ENCODE peak calls at places on chromosomes 5 and 9, in ten cellular contexts. One of them, this sample, is unnamed.

GRCh38 chr5:57221049-57221568 is 47.2 kb downstream of the GPBP1 start:
- DNase-seq in psoas muscle: no peak
- DNase-seq in brain microvascular endothelial cell: peak; percentile 34
- DNase-seq in upper lobe of left lung: no peak
- DNase-seq in Peyer's patch: no peak
- DNase-seq in tibial artery: no peak
- DNase-seq in transverse colon: no peak
- DNase-seq in hepatocyte: peak; percentile 69
- DNase-seq in thoracic aorta: no peak
- DNase-seq in CD8-positive, alpha-beta T cell: peak; percentile 51
- DNase-seq in this sample: no peak

GRCh38 chr5:97550164-97550563 is 367.1 kb upstream of the RIOK2 start:
- DNase-seq in psoas muscle: no peak
- DNase-seq in brain microvascular endothelial cell: peak; percentile 52
- DNase-seq in upper lobe of left lung: no peak
- DNase-seq in Peyer's patch: no peak
- DNase-seq in tibial artery: no peak
- DNase-seq in transverse colon: no peak
- DNase-seq in hepatocyte: no peak
- DNase-seq in thoracic aorta: no peak
- DNase-seq in CD8-positive, alpha-beta T cell: no peak
- DNase-seq in this sample: no peak

GRCh38 chr9:110994771-110995241 is 43.5 kb downstream of the LPAR1 start:
- DNase-seq in psoas muscle: no peak
- DNase-seq in brain microvascular endothelial cell: no peak
- DNase-seq in upper lobe of left lung: no peak
- DNase-seq in Peyer's patch: no peak
- DNase-seq in tibial artery: no peak
- DNase-seq in transverse colon: no peak
- DNase-seq in hepatocyte: no peak
- DNase-seq in thoracic aorta: no peak
- DNase-seq in CD8-positive, alpha-beta T cell: no peak
- DNase-seq in this sample: no peak

GRCh38 chr5:125410501-125411162 is 664.2 kb upstream of the ZNF608 start:
- DNase-seq in psoas muscle: no peak
- DNase-seq in brain microvascular endothelial cell: peak; percentile 10
- DNase-seq in upper lobe of left lung: no peak
- DNase-seq in Peyer's patch: no peak
- DNase-seq in tibial artery: no peak
- DNase-seq in transverse colon: no peak
- DNase-seq in hepatocyte: peak; percentile 7
- DNase-seq in thoracic aorta: no peak
- DNase-seq in CD8-positive, alpha-beta T cell: no peak
- DNase-seq in this sample: no peak

GRCh38 chr5:135251099-135251498 is 147.9 kb downstream of the MACROH2A1 start:
- DNase-seq in psoas muscle: no peak
- DNase-seq in brain microvascular endothelial cell: no peak
- DNase-seq in upper lobe of left lung: no peak
- DNase-seq in Peyer's patch: no peak
- DNase-seq in tibial artery: no peak
- DNase-seq in transverse colon: no peak
- DNase-seq in hepatocyte: no peak
- DNase-seq in thoracic aorta: no peak
- DNase-seq in CD8-positive, alpha-beta T cell: no peak
- DNase-seq in this sample: peak; percentile 40

GRCh38 chr5:151886741-151887261 is 37.9 kb downstream of the GLRA1 start:
- DNase-seq in psoas muscle: no peak
- DNase-seq in brain microvascular endothelial cell: no peak
- DNase-seq in upper lobe of left lung: no peak
- DNase-seq in Peyer's patch: no peak
- DNase-seq in tibial artery: no peak
- DNase-seq in transverse colon: no peak
- DNase-seq in hepatocyte: no peak
- DNase-seq in thoracic aorta: no peak
- DNase-seq in CD8-positive, alpha-beta T cell: no peak
- DNase-seq in this sample: no peak

GRCh38 chr5:116605310-116606070 is 30.9 kb upstream of the SEMA6A start:
- DNase-seq in psoas muscle: no peak
- DNase-seq in brain microvascular endothelial cell: no peak
- DNase-seq in upper lobe of left lung: no peak
- DNase-seq in Peyer's patch: no peak
- DNase-seq in tibial artery: no peak
- DNase-seq in transverse colon: no peak
- DNase-seq in hepatocyte: no peak
- DNase-seq in thoracic aorta: no peak
- DNase-seq in CD8-positive, alpha-beta T cell: no peak
- DNase-seq in this sample: no peak

GRCh38 chr9:6218099-6218502 is 2.5 kb downstream of the IL33 start:
- DNase-seq in psoas muscle: no peak
- DNase-seq in brain microvascular endothelial cell: no peak
- DNase-seq in upper lobe of left lung: no peak
- DNase-seq in Peyer's patch: no peak
- DNase-seq in tibial artery: no peak
- DNase-seq in transverse colon: no peak
- DNase-seq in hepatocyte: no peak
- DNase-seq in thoracic aorta: no peak
- DNase-seq in CD8-positive, alpha-beta T cell: no peak
- DNase-seq in this sample: no peak

GRCh38 chr5:138981606-138982005 is 106.5 kb upstream of the LRRTM2 start:
- DNase-seq in psoas muscle: no peak
- DNase-seq in brain microvascular endothelial cell: no peak
- DNase-seq in upper lobe of left lung: no peak
- DNase-seq in Peyer's patch: no peak
- DNase-seq in tibial artery: no peak
- DNase-seq in transverse colon: no peak
- DNase-seq in hepatocyte: no peak
- DNase-seq in thoracic aorta: no peak
- DNase-seq in CD8-positive, alpha-beta T cell: no peak
- DNase-seq in this sample: no peak

GRCh38 chr5:30100148-30100547 is 1093.3 kb upstream of the CDH6 start:
- DNase-seq in psoas muscle: no peak
- DNase-seq in brain microvascular endothelial cell: no peak
- DNase-seq in upper lobe of left lung: no peak
- DNase-seq in Peyer's patch: no peak
- DNase-seq in tibial artery: no peak
- DNase-seq in transverse colon: no peak
- DNase-seq in hepatocyte: no peak
- DNase-seq in thoracic aorta: no peak
- DNase-seq in CD8-positive, alpha-beta T cell: no peak
- DNase-seq in this sample: no peak

GRCh38 chr5:33994845-33995244 is 10.4 kb upstream of the SLC45A2 start:
- DNase-seq in psoas muscle: no peak
- DNase-seq in brain microvascular endothelial cell: no peak
- DNase-seq in upper lobe of left lung: no peak
- DNase-seq in Peyer's patch: no peak
- DNase-seq in tibial artery: no peak
- DNase-seq in transverse colon: no peak
- DNase-seq in hepatocyte: no peak
- DNase-seq in thoracic aorta: no peak
- DNase-seq in CD8-positive, alpha-beta T cell: no peak
- DNase-seq in this sample: no peak

GRCh38 chr5:105882956-105883481 is 1787.7 kb downstream of the EFNA5 start:
- DNase-seq in psoas muscle: no peak
- DNase-seq in brain microvascular endothelial cell: no peak
- DNase-seq in upper lobe of left lung: no peak
- DNase-seq in Peyer's patch: no peak
- DNase-seq in tibial artery: no peak
- DNase-seq in transverse colon: no peak
- DNase-seq in hepatocyte: no peak
- DNase-seq in thoracic aorta: no peak
- DNase-seq in CD8-positive, alpha-beta T cell: no peak
- DNase-seq in this sample: no peak

GRCh38 chr5:159178978-159179377 is 30.4 kb downstream of the RNF145 start:
- DNase-seq in psoas muscle: no peak
- DNase-seq in brain microvascular endothelial cell: peak; percentile 92
- DNase-seq in upper lobe of left lung: peak; percentile 64
- DNase-seq in Peyer's patch: no peak
- DNase-seq in tibial artery: no peak
- DNase-seq in transverse colon: peak; percentile 14
- DNase-seq in hepatocyte: peak; percentile 76
- DNase-seq in thoracic aorta: no peak
- DNase-seq in CD8-positive, alpha-beta T cell: no peak
- DNase-seq in this sample: no peak

GRCh38 chr9:27276182-27277030 is 20.5 kb downstream of the EQTN start:
- DNase-seq in psoas muscle: no peak
- DNase-seq in brain microvascular endothelial cell: peak; percentile 44
- DNase-seq in upper lobe of left lung: no peak
- DNase-seq in Peyer's patch: no peak
- DNase-seq in tibial artery: no peak
- DNase-seq in transverse colon: no peak
- DNase-seq in hepatocyte: peak; percentile 78
- DNase-seq in thoracic aorta: no peak
- DNase-seq in CD8-positive, alpha-beta T cell: no peak
- DNase-seq in this sample: peak; percentile 18

GRCh38 chr5:177472460-177473441 is 683 bp downstream of the DBN1 start:
- DNase-seq in psoas muscle: peak; percentile 50
- DNase-seq in brain microvascular endothelial cell: no peak
- DNase-seq in upper lobe of left lung: no peak
- DNase-seq in Peyer's patch: peak; percentile 41
- DNase-seq in tibial artery: peak; percentile 77
- DNase-seq in transverse colon: peak; percentile 62
- DNase-seq in hepatocyte: peak; percentile 78
- DNase-seq in thoracic aorta: no peak
- DNase-seq in CD8-positive, alpha-beta T cell: peak; percentile 70
- DNase-seq in this sample: peak; percentile 57

DNA sequence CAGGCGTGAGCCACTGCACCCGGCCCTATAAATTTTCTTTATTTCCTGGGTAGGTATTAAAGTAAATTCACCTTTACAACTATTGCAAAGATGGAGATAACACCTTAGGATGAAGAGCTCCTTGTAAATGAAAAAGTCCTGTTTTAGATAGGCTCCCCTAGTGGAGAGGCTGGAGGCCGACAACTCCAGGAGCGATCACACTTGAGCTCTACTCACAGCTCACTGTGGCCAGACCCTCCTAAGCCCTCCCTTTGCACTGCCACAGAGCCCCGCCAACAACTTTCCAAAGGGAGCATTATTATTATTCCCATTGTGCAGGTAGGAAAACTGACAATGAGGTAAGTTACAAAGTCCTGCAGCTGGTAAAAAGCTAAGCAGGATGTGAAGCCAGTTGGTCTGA is 139.1 kb upstream of the ERCC6L2 start:
- DNase-seq in psoas muscle: no peak
- DNase-seq in brain microvascular endothelial cell: no peak
- DNase-seq in upper lobe of left lung: no peak
- DNase-seq in Peyer's patch: no peak
- DNase-seq in tibial artery: no peak
- DNase-seq in transverse colon: no peak
- DNase-seq in hepatocyte: no peak
- DNase-seq in thoracic aorta: no peak
- DNase-seq in CD8-positive, alpha-beta T cell: no peak
- DNase-seq in this sample: peak; percentile 43
- TF ChIP-seq CTCF in psoas muscle: no peak
- TF ChIP-seq CTCF in brain microvascular endothelial cell: peak; percentile 68
- TF ChIP-seq CTCF in upper lobe of left lung: no peak
- TF ChIP-seq CTCF in Peyer's patch: no peak
- TF ChIP-seq CTCF in tibial artery: no peak
- TF ChIP-seq CTCF in transverse colon: peak; percentile 23
- TF ChIP-seq CTCF in hepatocyte: peak; percentile 33
- TF ChIP-seq CTCF in thoracic aorta: no peak
- TF ChIP-seq CTCF in CD8-positive, alpha-beta T cell: no peak
- TF ChIP-seq CTCF in this sample: peak; percentile 70

DNA sequence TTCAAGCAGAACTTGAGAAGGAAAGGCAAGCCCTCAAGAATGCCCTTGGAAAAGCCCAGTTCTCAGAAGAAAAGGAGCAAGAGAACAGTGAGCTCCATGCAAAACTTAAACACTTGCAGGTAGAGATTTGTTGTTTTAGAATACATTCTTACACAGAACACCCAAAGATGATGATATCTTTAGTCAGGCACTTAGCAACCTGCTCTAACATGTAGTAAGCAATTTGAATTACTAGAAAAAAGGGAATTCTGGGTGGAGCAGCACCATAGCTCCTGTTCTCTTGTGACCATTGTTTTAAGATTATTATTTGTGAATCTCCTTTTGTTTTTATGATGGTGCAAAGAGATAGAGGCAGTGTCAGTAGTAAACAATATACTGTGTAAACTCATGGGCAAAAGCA is 63.1 kb downstream of the RAB14 start:
- DNase-seq in psoas muscle: no peak
- DNase-seq in brain microvascular endothelial cell: no peak
- DNase-seq in upper lobe of left lung: no peak
- DNase-seq in Peyer's patch: no peak
- DNase-seq in tibial artery: no peak
- DNase-seq in transverse colon: no peak
- DNase-seq in hepatocyte: no peak
- DNase-seq in thoracic aorta: no peak
- DNase-seq in CD8-positive, alpha-beta T cell: no peak
- DNase-seq in this sample: no peak
- H3K27ac ChIP-seq in psoas muscle: no peak overlapping the region
- H3K27ac ChIP-seq in brain microvascular endothelial cell: no peak overlapping the region
- H3K27ac ChIP-seq in upper lobe of left lung: no peak overlapping the region
- H3K27ac ChIP-seq in Peyer's patch: no peak overlapping the region
- H3K27ac ChIP-seq in tibial artery: no peak overlapping the region
- H3K27ac ChIP-seq in transverse colon: no peak overlapping the region
- H3K27ac ChIP-seq in hepatocyte: no peak overlapping the region
- H3K27ac ChIP-seq in thoracic aorta: no peak overlapping the region
- H3K27ac ChIP-seq in CD8-positive, alpha-beta T cell: no peak overlapping the region
- H3K27ac ChIP-seq in this sample: no peak overlapping the region

DNA sequence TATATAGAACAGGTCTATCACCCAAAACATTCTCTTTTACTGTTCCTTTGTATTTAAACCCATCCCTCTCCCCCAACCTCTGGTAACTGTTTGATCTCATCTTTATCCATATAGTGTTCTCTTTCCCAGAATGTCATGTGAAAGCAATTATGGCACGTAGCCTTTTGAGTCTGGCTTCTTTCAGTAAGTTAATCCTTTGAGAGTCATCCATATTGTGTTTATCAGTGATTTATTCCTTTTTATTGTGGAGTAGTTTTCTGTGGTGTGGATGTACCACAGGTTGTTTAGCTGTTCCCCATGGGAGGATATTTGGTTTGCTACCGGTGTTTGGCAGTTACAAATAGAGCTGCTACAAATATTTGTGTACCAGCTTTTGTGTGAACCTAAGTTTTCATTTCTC is 38.0 kb downstream of the HMGXB3 start:
- DNase-seq in psoas muscle: no peak
- DNase-seq in brain microvascular endothelial cell: no peak
- DNase-seq in upper lobe of left lung: no peak
- DNase-seq in Peyer's patch: no peak
- DNase-seq in tibial artery: no peak
- DNase-seq in transverse colon: no peak
- DNase-seq in hepatocyte: no peak
- DNase-seq in thoracic aorta: no peak
- DNase-seq in CD8-positive, alpha-beta T cell: no peak
- DNase-seq in this sample: no peak
- H3K36me3 ChIP-seq in psoas muscle: peaks cover 36% of the 10 kb centered on the region
- H3K36me3 ChIP-seq in brain microvascular endothelial cell: peaks cover 73% of the 10 kb centered on the region
- H3K36me3 ChIP-seq in upper lobe of left lung: peaks cover 78% of the 10 kb centered on the region
- H3K36me3 ChIP-seq in Peyer's patch: no peaks in the 10 kb centered on the region
- H3K36me3 ChIP-seq in tibial artery: peaks cover 93% of the 10 kb centered on the region
- H3K36me3 ChIP-seq in transverse colon: peaks cover 3% of the 10 kb centered on the region
- H3K36me3 ChIP-seq in hepatocyte: peaks cover 6% of the 10 kb centered on the region
- H3K36me3 ChIP-seq in thoracic aorta: peaks cover 50% of the 10 kb centered on the region
- H3K36me3 ChIP-seq in CD8-positive, alpha-beta T cell: peaks cover 56% of the 10 kb centered on the region
- H3K36me3 ChIP-seq in this sample: peaks cover 86% of the 10 kb centered on the region

DNA sequence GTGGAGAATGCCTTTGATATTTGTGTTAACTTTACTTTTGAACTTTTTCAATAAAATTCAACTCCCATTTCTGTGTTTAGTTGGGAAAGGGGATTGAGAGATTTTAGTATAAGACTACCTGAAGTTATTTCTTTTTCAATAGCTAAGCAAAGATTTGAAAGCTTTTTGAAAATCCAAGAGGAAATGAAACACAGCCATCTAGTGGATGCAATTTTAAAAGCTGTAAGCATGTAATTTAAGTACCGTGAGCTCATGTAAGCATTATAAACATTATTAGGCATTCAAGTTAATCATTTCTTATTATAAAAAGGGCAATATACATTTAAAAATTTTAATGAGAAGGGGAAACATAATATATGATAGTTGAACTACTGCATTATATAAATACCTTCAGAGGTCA is 69.8 kb downstream of the CCDC171 start:
- DNase-seq in psoas muscle: no peak
- DNase-seq in brain microvascular endothelial cell: no peak
- DNase-seq in upper lobe of left lung: no peak
- DNase-seq in Peyer's patch: no peak
- DNase-seq in tibial artery: no peak
- DNase-seq in transverse colon: no peak
- DNase-seq in hepatocyte: no peak
- DNase-seq in thoracic aorta: no peak
- DNase-seq in CD8-positive, alpha-beta T cell: no peak
- DNase-seq in this sample: no peak
- TF ChIP-seq CTCF in psoas muscle: no peak
- TF ChIP-seq CTCF in brain microvascular endothelial cell: peak; percentile 32
- TF ChIP-seq CTCF in upper lobe of left lung: no peak
- TF ChIP-seq CTCF in Peyer's patch: no peak
- TF ChIP-seq CTCF in tibial artery: no peak
- TF ChIP-seq CTCF in transverse colon: no peak
- TF ChIP-seq CTCF in hepatocyte: peak; percentile 61
- TF ChIP-seq CTCF in thoracic aorta: no peak
- TF ChIP-seq CTCF in CD8-positive, alpha-beta T cell: no peak
- TF ChIP-seq CTCF in this sample: no peak

This sample was measured in WERI-Rb-1.